ENCODE peak calls at places on chromosomes 3 and 15, in five cellular contexts. O, E, W, D and F are unnamed samples.
A peak's percentile ranks its signal among the peaks of the same experiment; 100 is the strongest.

GRCh38 chr3:40677749-40678148 is 153.0 kb downstream of the ZNF621 start:
- DNase-seq in O (no peak), E (no peak), W (no peak), D (no peak), F (no peak)

GRCh38 chr15:31353931-31354330 is 27.3 kb downstream of the KLF13 start:
- DNase-seq in O (no peak), E (no peak), W (no peak), D (no peak), F (no peak)

GRCh38 chr15:80940331-80940730 is 49.3 kb downstream of the MESD start:
- DNase-seq in O (no peak), E (no peak), W (no peak), D (no peak), F (no peak)

GRCh38 chr3:33218072-33218445 is 551 bp downstream of the SUSD5 start:
- DNase-seq in O (no peak), E (no peak), W (no peak), D (no peak), F (no peak)

GRCh38 chr3:43870844-43871626 is 180.3 kb downstream of the ABHD5 start:
- DNase-seq in O (no peak), E (no peak), W (peak; percentile 73), D (no peak), F (peak; percentile 63)

GRCh38 chr15:36643551-36643950 is 64.1 kb downstream of the CDIN1 start:
- DNase-seq in O (no peak), E (no peak), W (peak; percentile 39), D (no peak), F (peak; percentile 84)

GRCh38 chr3:1082024-1082633 is 10.7 kb upstream of the CNTN6 start:
- DNase-seq in O (no peak), E (no peak), W (peak; percentile 38), D (peak; percentile 50), F (peak; percentile 27)

GRCh38 chr15:70170096-70170699 is 72.5 kb upstream of the TLE3 start:
- DNase-seq in O (no peak), E (no peak), W (no peak), D (no peak), F (no peak)

GRCh38 chr15:79221696-79222095 is 60.8 kb upstream of the ANKRD34C start:
- DNase-seq in O (no peak), E (no peak), W (no peak), D (no peak), F (no peak)

GRCh38 chr15:66212471-66212870 is 41.1 kb downstream of the MEGF11 start:
- DNase-seq in O (no peak), E (no peak), W (no peak), D (no peak), F (no peak)

GRCh38 chr3:13197795-13198194 is 124.6 kb upstream of the IQSEC1 start:
- DNase-seq in O (no peak), E (no peak), W (no peak), D (no peak), F (no peak)

GRCh38 chr15:77025941-77026411 is 31.1 kb downstream of the PSTPIP1 start:
- DNase-seq in O (no peak), E (no peak), W (no peak), D (no peak), F (no peak)

GRCh38 chr3:20057612-20058180 is 17.4 kb downstream of the KAT2B start:
- DNase-seq in O (no peak), E (no peak), W (no peak), D (no peak), F (no peak)

GRCh38 chr3:58151637-58152036 is 59.1 kb downstream of the DNASE1L3 start:
- DNase-seq in O (no peak), E (no peak), W (no peak), D (no peak), F (no peak)

GRCh38 chr3:33437556-33438283 is 2.5 kb downstream of the UBP1 start:
- DNase-seq in O (no peak), E (no peak), W (peak; percentile 57), D (no peak), F (peak; percentile 52)

GRCh38 chr3:35448121-35448520 is 191.2 kb upstream of the ARPP21 start:
- DNase-seq in O (no peak), E (no peak), W (no peak), D (no peak), F (no peak)

GRCh38 chr3:4529901-4530588 is 36.9 kb downstream of the ITPR1 start:
- DNase-seq in O (no peak), E (no peak), W (no peak), D (no peak), F (no peak)

GRCh38 chr15:40054746-40055575 is 16.0 kb upstream of the SRP14 start:
- DNase-seq in O (no peak), E (peak; percentile 23), W (peak; percentile 67), D (peak; percentile 76), F (peak; percentile 47)

GRCh38 chr3:38646630-38647029 is 2.9 kb downstream of the SCN5A start:
- DNase-seq in O (no peak), E (peak; percentile 6), W (peak; percentile 32), D (no peak), F (no peak)

GRCh38 chr15:84814826-84815375 is 2.3 kb upstream of the ALPK3 start:
- DNase-seq in O (no peak), E (no peak), W (no peak), D (no peak), F (no peak)

GRCh38 chr3:193853511-193854219 is 260.7 kb downstream of the OPA1 start:
- DNase-seq in O (no peak), E (no peak), W (peak; percentile 40), D (no peak), F (peak; percentile 54)

GRCh38 chr15:31098953-31099740 is 2.4 kb downstream of the TRPM1 start:
- DNase-seq in O (no peak), E (no peak), W (peak; percentile 26), D (no peak), F (no peak)

GRCh38 chr15:83356516-83357399 is 72.3 kb upstream of the BNC1 start:
- DNase-seq in O (no peak), E (no peak), W (no peak), D (no peak), F (peak; percentile 46)

GRCh38 chr3:61875073-61875472 is 313.7 kb downstream of the PTPRG start:
- DNase-seq in O (no peak), E (no peak), W (no peak), D (no peak), F (no peak)